ENCODE peak calls at places on chromosome 3, in seven cellular contexts. One of them, this sample, is unnamed.

GRCh38 chr3:111373861-111374260 is 168.1 kb upstream of the CD96 start:
- DNase-seq in K562: no peak
- DNase-seq in A549: no peak
- DNase-seq in HCT116: no peak
- DNase-seq in IMR-90: peak
- DNase-seq in H1: no peak
- DNase-seq in HepG2: no peak
- DNase-seq in this sample: no peak

GRCh38 chr3:143358155-143358792 is 238.7 kb downstream of the CHST2 start:
- DNase-seq in K562: no peak
- DNase-seq in A549: no peak
- DNase-seq in H1: no peak
- DNase-seq in HepG2: no peak
- DNase-seq in IMR-90: no peak
- DNase-seq in HCT116: no peak
- DNase-seq in this sample: no peak

GRCh38 chr3:132660056-132660744 is at the start of gene UBA5:
- DNase-seq in A549: peak
- DNase-seq in H1: no peak
- DNase-seq in HCT116: peak
- DNase-seq in HepG2: peak
- DNase-seq in IMR-90: peak
- DNase-seq in K562: peak
- DNase-seq in this sample: peak

GRCh38 chr3:72347819-72348319 is 500.4 kb downstream of the SHQ1 start:
- DNase-seq in HCT116: no peak
- DNase-seq in HepG2: no peak
- DNase-seq in H1: no peak
- DNase-seq in IMR-90: no peak
- DNase-seq in A549: no peak
- DNase-seq in K562: no peak
- DNase-seq in this sample: peak

GRCh38 chr3:17741621-17742091 is 775 bp downstream of the TBC1D5 start:
- DNase-seq in HepG2: peak
- DNase-seq in IMR-90: no peak
- DNase-seq in K562: no peak
- DNase-seq in HCT116: no peak
- DNase-seq in A549: no peak
- DNase-seq in H1: no peak
- DNase-seq in this sample: no peak

GRCh38 chr3:67790043-67790442 is 135.6 kb upstream of the SUCLG2 start:
- DNase-seq in HepG2: peak
- DNase-seq in IMR-90: peak
- DNase-seq in HCT116: peak
- DNase-seq in A549: peak
- DNase-seq in H1: peak
- DNase-seq in K562: peak
- DNase-seq in this sample: peak

GRCh38 chr3:113240841-113241240 is 29.5 kb downstream of the BOC start:
- DNase-seq in IMR-90: no peak
- DNase-seq in HepG2: no peak
- DNase-seq in HCT116: no peak
- DNase-seq in A549: no peak
- DNase-seq in K562: no peak
- DNase-seq in H1: no peak
- DNase-seq in this sample: no peak

GRCh38 chr3:16401273-16401672 is 112.2 kb downstream of the RFTN1 start:
- DNase-seq in HCT116: no peak
- DNase-seq in K562: no peak
- DNase-seq in A549: no peak
- DNase-seq in IMR-90: no peak
- DNase-seq in HepG2: no peak
- DNase-seq in H1: no peak
- DNase-seq in this sample: no peak

GRCh38 chr3:3619815-3620214 is 179.4 kb upstream of the LRRN1 start:
- DNase-seq in IMR-90: no peak
- DNase-seq in HCT116: no peak
- DNase-seq in HepG2: no peak
- DNase-seq in H1: no peak
- DNase-seq in A549: no peak
- DNase-seq in K562: no peak
- DNase-seq in this sample: no peak

GRCh38 chr3:179673522-179673921 is 20.7 kb downstream of the USP13 start:
- DNase-seq in H1: no peak
- DNase-seq in HepG2: no peak
- DNase-seq in A549: no peak
- DNase-seq in IMR-90: no peak
- DNase-seq in K562: no peak
- DNase-seq in HCT116: no peak
- DNase-seq in this sample: no peak

GRCh38 chr3:142819214-142819613 is 69.7 kb downstream of the PCOLCE2 start:
- DNase-seq in A549: no peak
- DNase-seq in HCT116: no peak
- DNase-seq in HepG2: no peak
- DNase-seq in IMR-90: no peak
- DNase-seq in K562: no peak
- DNase-seq in H1: no peak
- DNase-seq in this sample: no peak

GRCh38 chr3:190064112-190064511 is 56.6 kb downstream of the P3H2 start:
- DNase-seq in A549: peak
- DNase-seq in K562: no peak
- DNase-seq in HepG2: no peak
- DNase-seq in HCT116: peak
- DNase-seq in H1: no peak
- DNase-seq in IMR-90: peak
- DNase-seq in this sample: no peak

GRCh38 chr3:76010252-76010651 is 224.9 kb upstream of the ZNF717 start:
- DNase-seq in K562: no peak
- DNase-seq in HCT116: no peak
- DNase-seq in A549: no peak
- DNase-seq in HepG2: no peak
- DNase-seq in H1: no peak
- DNase-seq in IMR-90: no peak
- DNase-seq in this sample: no peak

GRCh38 chr3:108088146-108088545 is 2.7 kb downstream of the CD47 start:
- DNase-seq in A549: no peak
- DNase-seq in K562: no peak
- DNase-seq in H1: no peak
- DNase-seq in HCT116: no peak
- DNase-seq in IMR-90: no peak
- DNase-seq in HepG2: no peak
- DNase-seq in this sample: no peak

GRCh38 chr3:66858656-66859381 is 139.3 kb upstream of the KBTBD8 start:
- DNase-seq in HCT116: no peak
- DNase-seq in H1: peak
- DNase-seq in HepG2: no peak
- DNase-seq in K562: peak
- DNase-seq in IMR-90: no peak
- DNase-seq in A549: no peak
- DNase-seq in this sample: no peak

GRCh38 chr3:143314291-143315093 is 194.9 kb downstream of the CHST2 start:
- DNase-seq in K562: no peak
- DNase-seq in H1: no peak
- DNase-seq in HepG2: no peak
- DNase-seq in A549: no peak
- DNase-seq in IMR-90: no peak
- DNase-seq in HCT116: no peak
- DNase-seq in this sample: no peak

GRCh38 chr3:144429719-144430121 is 458.1 kb downstream of the DIPK2A start:
- DNase-seq in H1: no peak
- DNase-seq in A549: no peak
- DNase-seq in IMR-90: no peak
- DNase-seq in HepG2: no peak
- DNase-seq in HCT116: no peak
- DNase-seq in K562: no peak
- DNase-seq in this sample: peak

GRCh38 chr3:17444865-17445264 is 297.6 kb downstream of the TBC1D5 start:
- DNase-seq in IMR-90: no peak
- DNase-seq in A549: no peak
- DNase-seq in HCT116: no peak
- DNase-seq in HepG2: no peak
- DNase-seq in K562: peak
- DNase-seq in H1: no peak
- DNase-seq in this sample: no peak

GRCh38 chr3:38000242-38000916 is 9.8 kb downstream of the VILL start:
- DNase-seq in HCT116: no peak
- DNase-seq in H1: no peak
- DNase-seq in IMR-90: no peak
- DNase-seq in HepG2: no peak
- DNase-seq in K562: no peak
- DNase-seq in A549: no peak
- DNase-seq in this sample: no peak

GRCh38 chr3:141448606-141449216 is 38.1 kb upstream of the RASA2 start:
- DNase-seq in HCT116: no peak
- DNase-seq in A549: no peak
- DNase-seq in K562: no peak
- DNase-seq in IMR-90: peak
- DNase-seq in HepG2: no peak
- DNase-seq in H1: no peak
- DNase-seq in this sample: no peak

GRCh38 chr3:110343376-110343775 is 728.2 kb upstream of the NECTIN3 start:
- DNase-seq in A549: peak
- DNase-seq in K562: no peak
- DNase-seq in IMR-90: peak
- DNase-seq in HepG2: no peak
- DNase-seq in H1: no peak
- DNase-seq in HCT116: peak
- DNase-seq in this sample: no peak

GRCh38 chr3:13021141-13021933 is 51.9 kb downstream of the IQSEC1 start:
- DNase-seq in IMR-90: no peak
- DNase-seq in HepG2: no peak
- DNase-seq in A549: no peak
- DNase-seq in H1: no peak
- DNase-seq in HCT116: no peak
- DNase-seq in K562: no peak
- DNase-seq in this sample: no peak

GRCh38 chr3:43243590-43244587 is 42.5 kb upstream of the SNRK start:
- DNase-seq in H1: no peak
- DNase-seq in K562: no peak
- DNase-seq in IMR-90: no peak
- DNase-seq in HCT116: no peak
- DNase-seq in A549: no peak
- DNase-seq in HepG2: no peak
- DNase-seq in this sample: no peak

DNA sequence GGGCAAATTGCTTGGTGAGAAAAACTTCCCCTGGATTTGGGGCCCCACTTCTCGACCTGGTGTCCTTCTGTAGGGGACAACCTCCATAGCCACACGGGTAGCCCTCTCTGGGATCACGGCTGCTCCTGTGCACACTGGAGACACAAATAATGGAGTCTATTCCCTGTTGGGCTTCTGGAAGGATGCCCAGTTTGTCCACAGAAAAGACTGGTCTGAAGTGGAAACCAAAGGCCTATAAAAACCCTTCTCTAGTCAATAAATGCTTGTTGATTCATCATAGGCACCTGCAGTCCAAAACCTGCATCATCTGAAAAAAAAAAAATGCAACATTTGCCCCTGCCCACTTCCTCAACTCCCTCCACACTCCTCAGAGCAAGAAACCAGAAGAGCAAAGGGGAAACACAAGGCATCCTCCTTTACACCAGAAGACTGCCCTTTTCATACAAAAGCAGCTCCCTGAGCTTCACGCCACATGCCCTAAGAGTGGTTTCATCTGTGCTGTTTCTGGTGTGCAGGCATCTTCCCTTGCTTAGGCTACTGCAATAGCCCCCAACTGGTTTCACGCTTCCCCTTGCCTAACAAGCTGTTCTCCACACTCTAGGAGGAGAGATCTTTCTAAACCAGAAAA is 36.3 kb downstream of the SRGAP3 start:
- DNase-seq in IMR-90: no peak
- DNase-seq in K562: no peak
- DNase-seq in A549: no peak
- DNase-seq in H1: no peak
- DNase-seq in HepG2: no peak
- DNase-seq in HCT116: no peak
- DNase-seq in this sample: no peak
- TF ChIP-seq CEBPB in IMR-90: no peak
- TF ChIP-seq CEBPB in K562: no peak
- TF ChIP-seq CEBPB in A549: no peak
- TF ChIP-seq CEBPB in H1: no peak
- TF ChIP-seq CEBPB in HepG2: no peak
- TF ChIP-seq CEBPB in HCT116: no peak
- TF ChIP-seq CEBPB in this sample: no peak

GRCh38 chr3:104556372-104557078 is 810.2 kb upstream of the ALCAM start:
- DNase-seq in HCT116: no peak
- DNase-seq in IMR-90: no peak
- DNase-seq in A549: no peak
- DNase-seq in HepG2: no peak
- DNase-seq in K562: no peak
- DNase-seq in H1: no peak
- DNase-seq in this sample: no peak
- TF ChIP-seq CEBPB in HCT116: no peak
- TF ChIP-seq CEBPB in IMR-90: no peak
- TF ChIP-seq CEBPB in A549: no peak
- TF ChIP-seq CEBPB in HepG2: no peak
- TF ChIP-seq CEBPB in K562: no peak
- TF ChIP-seq CEBPB in H1: no peak
- TF ChIP-seq CEBPB in this sample: no peak

GRCh38 chr3:114551770-114552526 is 258.1 kb downstream of the TIGIT start:
- DNase-seq in H1: no peak
- DNase-seq in K562: peak
- DNase-seq in HepG2: no peak
- DNase-seq in IMR-90: peak
- DNase-seq in A549: peak
- DNase-seq in HCT116: peak
- DNase-seq in this sample: no peak

GRCh38 chr3:114553949-114554593 is 260.2 kb downstream of the TIGIT start:
- DNase-seq in A549: no peak
- DNase-seq in HCT116: no peak
- DNase-seq in K562: no peak
- DNase-seq in H1: no peak
- DNase-seq in IMR-90: no peak
- DNase-seq in HepG2: no peak
- DNase-seq in this sample: no peak

GRCh38 chr3:114552527-114552812 is 258.6 kb downstream of the TIGIT start:
- DNase-seq in HepG2: no peak
- DNase-seq in H1: no peak
- DNase-seq in IMR-90: no peak
- DNase-seq in K562: no peak
- DNase-seq in A549: no peak
- DNase-seq in HCT116: no peak
- DNase-seq in this sample: no peak

GRCh38 chr3:114554716-114555115 is 260.9 kb downstream of the TIGIT start:
- DNase-seq in A549: no peak
- DNase-seq in HepG2: no peak
- DNase-seq in H1: no peak
- DNase-seq in HCT116: no peak
- DNase-seq in K562: no peak
- DNase-seq in IMR-90: no peak
- DNase-seq in this sample: no peak

GRCh38 chr3:114550155-114550554 is 256.3 kb downstream of the TIGIT start:
- DNase-seq in IMR-90: peak
- DNase-seq in H1: no peak
- DNase-seq in HCT116: no peak
- DNase-seq in HepG2: no peak
- DNase-seq in A549: peak
- DNase-seq in K562: no peak
- DNase-seq in this sample: no peak
- TF ChIP-seq CEBPB in IMR-90: peak
- TF ChIP-seq CEBPB in H1: no peak
- TF ChIP-seq CEBPB in HCT116: peak
- TF ChIP-seq CEBPB in HepG2: peak
- TF ChIP-seq CEBPB in A549: peak
- TF ChIP-seq CEBPB in K562: no peak
- TF ChIP-seq CEBPB in this sample: no peak

GRCh38 chr3:98892263-98892662 is 9.2 kb downstream of the DCBLD2 start:
- DNase-seq in IMR-90: no peak
- DNase-seq in A549: no peak
- DNase-seq in HepG2: no peak
- DNase-seq in K562: no peak
- DNase-seq in HCT116: no peak
- DNase-seq in H1: no peak
- DNase-seq in this sample: no peak
- TF ChIP-seq CEBPB in IMR-90: no peak
- TF ChIP-seq CEBPB in A549: peak
- TF ChIP-seq CEBPB in HepG2: no peak
- TF ChIP-seq CEBPB in K562: no peak
- TF ChIP-seq CEBPB in HCT116: no peak
- TF ChIP-seq CEBPB in H1: no peak
- TF ChIP-seq CEBPB in this sample: no peak